ENCODE peak calls at places on chromosomes 11 and 22, in seven cellular contexts. H, R, I, W, O, F and C are unnamed samples.

GRCh38 chr11:37988031-37988430 is 1390.0 kb upstream of the RAG2 start:
- DNase-seq in H (peak), R (no peak), I (peak), W (no peak), O (no peak), F (no peak), C (no peak)

GRCh38 chr11:33773399-33774355 is 643 bp downstream of the FBXO3 start:
- DNase-seq in H (no peak), R (peak), I (no peak), W (peak), O (peak), F (no peak), C (peak)

GRCh38 chr11:12941671-12942070 is 67.4 kb upstream of the RASSF10 start:
- DNase-seq in H (no peak), R (no peak), I (peak), W (no peak), O (no peak), F (no peak), C (no peak)

GRCh38 chr22:50641696-50642607 is 14.0 kb upstream of the ARSA start:
- DNase-seq in H (peak), R (no peak), I (no peak), W (peak), O (no peak), F (no peak), C (no peak)

GRCh38 chr11:13297917-13298356 is 20.3 kb downstream of the BMAL1 start:
- DNase-seq in H (no peak), R (no peak), I (no peak), W (peak), O (no peak), F (no peak), C (no peak)

GRCh38 chr11:132055296-132055695 is 684.9 kb downstream of the NTM start:
- DNase-seq in H (no peak), R (no peak), I (no peak), W (no peak), O (no peak), F (no peak), C (no peak)

GRCh38 chr11:9138612-9139579 is 47.5 kb upstream of the SCUBE2 start:
- DNase-seq in H (peak), R (no peak), I (peak), W (no peak), O (no peak), F (peak), C (peak)

GRCh38 chr11:111469200-111469599 is 43.0 kb downstream of the BTG4 start:
- DNase-seq in H (peak), R (no peak), I (peak), W (no peak), O (no peak), F (no peak), C (no peak)

GRCh38 chr11:13929551-13929950 is 33.0 kb upstream of the SPON1 start:
- DNase-seq in H (no peak), R (no peak), I (no peak), W (no peak), O (no peak), F (no peak), C (no peak)

GRCh38 chr11:736431-736830 is 10.8 kb upstream of the TALDO1 start:
- DNase-seq in H (no peak), R (no peak), I (no peak), W (no peak), O (no peak), F (no peak), C (no peak)

GRCh38 chr11:99370557-99371200 is 349.9 kb downstream of the CNTN5 start:
- DNase-seq in H (peak), R (no peak), I (peak), W (no peak), O (peak), F (peak), C (no peak)

GRCh38 chr11:124762077-124762623 is at the start of gene ESAM:
- DNase-seq in H (no peak), R (peak), I (no peak), W (peak), O (peak), F (no peak), C (peak)

GRCh38 chr11:117182551-117182935 is 4.0 kb downstream of the SIDT2 start:
- DNase-seq in H (no peak), R (no peak), I (no peak), W (no peak), O (no peak), F (no peak), C (no peak)